ENCODE peak calls at places on chromosomes 2 and 18, in nine cellular contexts. T is pancreas; W is adrenal gland; V is IMR-90; I is HCT116; Q is CD4-positive, alpha-beta T cell; G is OCI-LY7; A is H9; P is PC-9. D is an unnamed sample. For H3K9me3, the result is how much of the 10 kb centered on the place peaks cover.

GRCh38 chr2:221447310-221447709 is 124.8 kb downstream of the EPHA4 start:
- DNase-seq in T (no peak), W (no peak), V (peak), I (no peak), Q (no peak), G (no peak), A (no peak), P (no peak), D (peak)

GRCh38 chr2:54619660-54620231 is 103.7 kb upstream of the EML6 start:
- DNase-seq in T (no peak), W (peak), V (no peak), I (no peak), Q (no peak), G (no peak), A (no peak), P (no peak), D (no peak)

GRCh38 chr2:88580088-88580487 is 47.2 kb downstream of the EIF2AK3 start:
- DNase-seq in T (no peak), W (no peak), V (no peak), I (no peak), Q (no peak), G (no peak), A (no peak), P (no peak), D (no peak)

GRCh38 chr2:166572958-166573357 is 78.9 kb upstream of the SCN7A start:
- DNase-seq in T (no peak), W (no peak), V (peak), I (no peak), Q (no peak), G (no peak), A (no peak), P (no peak), D (no peak)

GRCh38 chr18:6357668-6358067 is 57.0 kb downstream of the L3MBTL4 start:
- DNase-seq in T (no peak), W (no peak), V (no peak), I (no peak), Q (no peak), G (no peak), A (no peak), P (no peak), D (no peak)

GRCh38 chr2:19235308-19235707 is 123.1 kb downstream of the OSR1 start:
- DNase-seq in T (no peak), W (no peak), V (peak), I (no peak), Q (no peak), G (no peak), A (no peak), P (no peak), D (no peak)

GRCh38 chr2:45343618-45344017 is 267.4 kb downstream of the SRBD1 start:
- DNase-seq in T (no peak), W (no peak), V (peak), I (no peak), Q (no peak), G (no peak), A (no peak), P (no peak), D (no peak)

GRCh38 chr18:67010916-67011315 is 407.0 kb upstream of the CDH19 start:
- DNase-seq in T (no peak), W (no peak), V (no peak), I (no peak), Q (no peak), G (no peak), A (no peak), P (no peak), D (peak)

GRCh38 chr2:152036611-152037469 is 62.0 kb downstream of the CACNB4 start:
- DNase-seq in T (peak), W (peak), V (peak), I (peak), Q (peak), G (peak), A (peak), P (peak), D (peak)

GRCh38 chr2:38666578-38666926 is 638 bp downstream of the GALM start:
- DNase-seq in T (no peak), W (no peak), V (peak), I (no peak), Q (no peak), G (peak), A (no peak), P (peak), D (peak)

GRCh38 chr2:172131713-172132555 is 29.2 kb upstream of the DLX2 start:
- DNase-seq in T (no peak), W (no peak), V (no peak), I (no peak), Q (no peak), G (no peak), A (peak), P (no peak), D (no peak)

GRCh38 chr2:33531345-33532059 is 55.1 kb downstream of the RASGRP3 start:
- DNase-seq in T (no peak), W (no peak), V (peak), I (no peak), Q (no peak), G (peak), A (no peak), P (no peak), D (peak)

GRCh38 chr2:138238908-138239307 is 262.7 kb upstream of the SPOPL start:
- DNase-seq in T (no peak), W (no peak), V (no peak), I (no peak), Q (no peak), G (no peak), A (no peak), P (no peak), D (no peak)

GRCh38 chr18:63253428-63254372 is 65.9 kb downstream of the BCL2 start:
- DNase-seq in T (no peak), W (no peak), V (peak), I (no peak), Q (no peak), G (no peak), A (no peak), P (no peak), D (no peak)

GRCh38 chr18:3593904-3594759 is 144.2 kb downstream of the TGIF1 start:
- DNase-seq in T (peak), W (peak), V (peak), I (peak), Q (peak), G (peak), A (peak), P (peak), D (peak)

GRCh38 chr2:183089192-183089851 is 10.8 kb downstream of the DUSP19 start:
- DNase-seq in T (no peak), W (no peak), V (no peak), I (no peak), Q (no peak), G (peak), A (no peak), P (no peak), D (no peak)

GRCh38 chr2:151056870-151057269 is 204.8 kb downstream of the RBM43 start:
- DNase-seq in T (no peak), W (no peak), V (no peak), I (no peak), Q (no peak), G (no peak), A (no peak), P (no peak), D (peak)

GRCh38 chr2:26178746-26179436 is 6.0 kb downstream of the GAREM2 start:
- DNase-seq in T (no peak), W (no peak), V (no peak), I (no peak), Q (no peak), G (no peak), A (peak), P (peak), D (peak)

GRCh38 chr18:22935431-22935830 is 2.3 kb downstream of the RBBP8 start:
- DNase-seq in T (no peak), W (no peak), V (no peak), I (no peak), Q (no peak), G (peak), A (no peak), P (no peak), D (no peak)

GRCh38 chr2:42298132-42298531 is 62.9 kb downstream of the COX7A2L start:
- DNase-seq in T (no peak), W (no peak), V (peak), I (no peak), Q (no peak), G (no peak), A (no peak), P (no peak), D (no peak)

GRCh38 chr2:196263181-196263747 is 91.9 kb upstream of the STK17B start:
- DNase-seq in T (no peak), W (no peak), V (peak), I (no peak), Q (peak), G (peak), A (no peak), P (no peak), D (peak)

GRCh38 chr2:28766070-28766469 is 14.4 kb downstream of the PPP1CB start:
- DNase-seq in T (no peak), W (no peak), V (no peak), I (no peak), Q (no peak), G (no peak), A (no peak), P (no peak), D (no peak)

GRCh38 chr2:45344502-45344901 is 266.6 kb downstream of the SRBD1 start:
- DNase-seq in T (no peak), W (no peak), V (no peak), I (no peak), Q (no peak), G (no peak), A (no peak), P (no peak), D (no peak)

GRCh38 chr2:127810156-127810636 is 775 bp downstream of the WDR33 start:
- DNase-seq in T (no peak), W (no peak), V (peak), I (no peak), Q (no peak), G (no peak), A (no peak), P (peak), D (peak)

GRCh38 chr2:9686061-9686460 is 55.3 kb upstream of the YWHAQ start:
- DNase-seq in T (no peak), W (no peak), V (no peak), I (no peak), Q (no peak), G (no peak), A (no peak), P (no peak), D (no peak)

GRCh38 chr2:103615706-103616105 is 853.9 kb downstream of the TMEM182 start:
- DNase-seq in T (no peak), W (no peak), V (no peak), I (no peak), Q (no peak), G (no peak), A (no peak), P (no peak), D (no peak)

GRCh38 chr2:164967781-164968228 is 12.5 kb upstream of the SLC38A11 start:
- DNase-seq in T (no peak), W (no peak), V (peak), I (no peak), Q (no peak), G (no peak), A (no peak), P (peak), D (peak)

GRCh38 chr18:66616523-66616983 is 12.7 kb upstream of the CDH19 start:
- DNase-seq in T (no peak), W (no peak), V (no peak), I (no peak), Q (no peak), G (no peak), A (peak), P (no peak), D (peak)

GRCh38 chr18:48126240-48126639 is 195.8 kb upstream of the SMAD2 start:
- DNase-seq in T (no peak), W (no peak), V (no peak), I (no peak), Q (no peak), G (no peak), A (no peak), P (no peak), D (no peak)

GRCh38 chr18:77042583-77042982 is 90.0 kb downstream of the MBP start:
- DNase-seq in T (no peak), W (no peak), V (no peak), I (no peak), Q (no peak), G (no peak), A (no peak), P (no peak), D (no peak)

GRCh38 chr2:122009546-122009945 is 254.1 kb downstream of the TSN start:
- DNase-seq in T (no peak), W (no peak), V (no peak), I (no peak), Q (no peak), G (no peak), A (peak), P (no peak), D (no peak)

GRCh38 chr18:48939368-48940097 is 11.2 kb downstream of the SMAD7 start:
- DNase-seq in T (no peak), W (no peak), V (no peak), I (no peak), Q (no peak), G (no peak), A (peak), P (peak), D (no peak)

GRCh38 chr2:17398770-17399169 is 119.5 kb downstream of the RAD51AP2 start:
- DNase-seq in T (no peak), W (no peak), V (no peak), I (no peak), Q (no peak), G (no peak), A (no peak), P (no peak), D (no peak)

GRCh38 chr2:65057391-65058052 is 1.3 kb downstream of the CEP68 start:
- DNase-seq in T (no peak), W (no peak), V (peak), I (no peak), Q (peak), G (peak), A (no peak), P (peak), D (peak)

GRCh38 chr18:26579941-26580618 is 31.7 kb upstream of the KCTD1 start:
- DNase-seq in T (no peak), W (no peak), V (no peak), I (peak), Q (no peak), G (no peak), A (no peak), P (peak), D (peak)

DNA sequence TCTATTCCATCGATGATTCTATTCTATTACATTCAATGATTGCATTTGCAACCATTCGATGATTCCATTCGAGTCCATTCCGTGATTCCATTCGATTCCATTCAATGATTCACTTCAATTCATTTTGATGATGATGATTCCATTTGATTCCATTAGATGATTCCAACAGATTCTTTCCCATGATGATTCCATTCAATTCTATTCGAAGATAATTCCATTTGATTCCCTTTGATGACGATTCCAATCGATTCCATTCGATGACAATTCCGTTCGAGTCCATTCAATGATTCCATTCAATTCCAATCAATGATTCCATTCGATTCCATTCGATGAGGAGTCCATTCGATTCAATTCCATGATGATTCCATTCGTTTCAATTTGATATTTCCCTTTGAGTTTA is 1088.8 kb downstream of the RPIA start:
- DNase-seq in T (no peak), W (no peak), V (no peak), I (no peak), Q (no peak), G (no peak), A (no peak), P (no peak), D (no peak)
- H3K9me3 ChIP-seq in T (under half), W (under half), V (half or more), I (half or more), Q (half or more), G (half or more), A (half or more), P (half or more), D (half or more)

DNA sequence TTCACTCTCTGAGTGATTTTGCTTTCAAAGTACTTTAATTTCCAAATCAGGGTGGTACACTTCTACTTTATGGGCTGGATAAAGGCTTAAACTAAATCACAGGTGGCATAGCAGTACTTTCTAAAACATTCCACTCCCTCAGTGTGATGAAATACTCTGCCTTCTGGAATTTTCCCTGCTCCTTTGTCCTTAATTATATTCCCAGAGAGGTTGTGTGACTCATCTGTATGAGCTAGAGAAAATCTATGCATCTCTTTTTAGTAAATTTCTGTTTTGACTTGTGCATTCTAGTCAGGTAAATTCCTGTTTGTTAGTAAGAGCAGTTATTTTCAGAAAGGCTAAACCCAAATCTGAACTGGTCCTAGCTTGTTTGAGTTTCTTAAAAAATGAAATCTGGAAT is 29.0 kb upstream of the PLA2R1 start:
- DNase-seq in T (no peak), W (no peak), V (peak), I (no peak), Q (no peak), G (no peak), A (no peak), P (no peak), D (peak)
- H3K9me3 ChIP-seq in T (under half), W (under half), V (under half), I (under half), Q (under half), G (under half), A (under half), P (under half), D (under half)

GRCh38 chr2:143469323-143469722 is 340.1 kb downstream of the ARHGAP15 start:
- DNase-seq in T (no peak), W (no peak), V (no peak), I (no peak), Q (no peak), G (no peak), A (no peak), P (no peak), D (no peak)
- H3K9me3 ChIP-seq in T (under half), W (under half), V (under half), I (under half), Q (under half), G (under half), A (under half), P (under half), D (under half)

GRCh38 chr2:11977766-11978524 is 231.5 kb downstream of the LPIN1 start:
- DNase-seq in T (no peak), W (no peak), V (no peak), I (no peak), Q (no peak), G (peak), A (no peak), P (no peak), D (no peak)

GRCh38 chr2:11974573-11974972 is 228.1 kb downstream of the LPIN1 start:
- DNase-seq in T (no peak), W (no peak), V (no peak), I (no peak), Q (no peak), G (peak), A (no peak), P (no peak), D (no peak)

GRCh38 chr2:11975373-11975772 is 228.9 kb downstream of the LPIN1 start:
- DNase-seq in T (no peak), W (no peak), V (no peak), I (no peak), Q (no peak), G (no peak), A (no peak), P (no peak), D (no peak)

GRCh38 chr2:11980809-11981208 is 234.4 kb downstream of the LPIN1 start:
- DNase-seq in T (peak), W (no peak), V (no peak), I (no peak), Q (no peak), G (no peak), A (no peak), P (no peak), D (no peak)

DNA sequence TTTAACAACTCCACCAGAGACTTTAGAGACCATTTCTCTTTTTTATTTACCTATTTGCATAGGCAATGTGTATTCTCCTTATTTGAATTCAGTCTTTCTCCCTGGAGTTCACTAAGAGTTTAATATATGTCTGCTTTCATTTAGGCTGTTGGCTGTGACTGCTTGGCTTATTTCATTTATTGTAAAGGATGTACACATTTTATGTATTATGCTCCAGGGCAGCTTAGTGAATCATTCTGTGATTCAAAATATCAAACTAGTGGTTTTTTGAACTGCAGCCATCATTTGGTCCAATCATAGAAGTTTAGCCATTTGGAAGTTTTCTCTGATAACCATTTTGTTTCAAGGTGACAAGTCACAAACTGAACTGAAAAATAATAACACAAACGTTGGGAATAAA is 229.7 kb downstream of the LPIN1 start:
- DNase-seq in T (no peak), W (no peak), V (no peak), I (no peak), Q (no peak), G (no peak), A (no peak), P (no peak), D (peak)
- H3K9me3 ChIP-seq in T (under half), W (under half), V (under half), I (under half), Q (under half), G (under half), A (under half), P (under half), D (under half)

DNA sequence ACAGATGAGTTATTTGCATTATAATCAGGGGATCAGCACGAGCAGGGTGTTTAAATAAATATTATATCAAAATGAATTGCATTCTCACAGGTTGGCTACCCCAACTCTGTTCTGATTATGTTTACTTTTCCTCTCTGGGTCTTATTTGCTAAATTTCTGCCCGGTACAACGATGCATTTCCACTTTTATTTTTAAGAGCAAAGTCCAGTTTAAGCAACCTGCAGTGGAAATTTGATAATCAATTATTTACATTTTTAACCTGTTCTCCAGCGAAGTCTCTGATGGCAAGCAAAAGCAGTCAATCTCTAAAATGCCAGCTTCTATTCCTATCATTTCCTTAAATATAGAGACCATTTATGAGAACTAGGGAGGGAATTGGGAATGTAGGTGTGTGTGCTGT is 966.6 kb upstream of the SOX11 start:
- DNase-seq in T (no peak), W (no peak), V (no peak), I (no peak), Q (no peak), G (no peak), A (no peak), P (no peak), D (no peak)
- H3K9me3 ChIP-seq in T (under half), W (under half), V (under half), I (under half), Q (under half), G (under half), A (under half), P (under half), D (under half)

DNA sequence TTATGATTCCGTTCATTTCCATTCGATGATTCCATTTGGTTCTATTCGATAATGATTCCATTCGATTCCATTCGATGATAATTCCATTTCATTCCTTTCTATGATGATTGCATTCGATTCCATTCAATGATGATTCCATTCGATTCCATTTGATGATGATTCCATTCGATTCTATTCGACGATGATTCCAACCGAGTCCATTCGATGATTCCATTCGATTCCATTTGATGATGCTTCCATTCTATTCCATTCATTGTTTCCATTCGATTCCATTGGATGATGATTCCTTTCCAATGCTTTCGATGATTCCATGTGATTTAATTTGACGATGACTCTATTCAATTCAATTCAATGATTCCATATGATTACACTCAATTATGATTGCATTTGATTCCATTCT is 1093.5 kb downstream of the RPIA start:
- DNase-seq in T (no peak), W (no peak), V (no peak), I (no peak), Q (no peak), G (no peak), A (no peak), P (no peak), D (no peak)
- H3K9me3 ChIP-seq in T (under half), W (under half), V (under half), I (half or more), Q (under half), G (half or more), A (half or more), P (half or more), D (half or more)

GRCh38 chr2:228798931-228799588 is 472.0 kb downstream of the PID1 start:
- DNase-seq in T (peak), W (no peak), V (no peak), I (no peak), Q (no peak), G (no peak), A (no peak), P (no peak), D (no peak)
- H3K9me3 ChIP-seq in T (under half), W (under half), V (under half), I (under half), Q (under half), G (under half), A (under half), P (under half), D (under half)